ENCODE peak calls at places on chromosomes 1 and 21, in seven cellular contexts. T is spleen, D is prostate gland, I is HCT116, P is sigmoid colon, B is K562, X is transverse colon. C is an unnamed sample.

GRCh38 chr1:68213843-68214242 is 18.5 kb downstream of the WLS start:
- DNase-seq in X (peak), P (peak), I (no peak), T (no peak), D (peak), B (no peak), C (no peak)

GRCh38 chr1:71930526-71930925 is 351.8 kb downstream of the NEGR1 start:
- DNase-seq in I (no peak), X (no peak), T (no peak), P (no peak), B (no peak), D (no peak), C (no peak)

GRCh38 chr1:244340396-244340795 is 111.3 kb downstream of the ADSS2 start:
- DNase-seq in D (no peak), I (no peak), T (no peak), P (no peak), X (no peak), B (no peak), C (peak)

GRCh38 chr1:203522237-203522636 is 28.3 kb downstream of the OPTC start:
- DNase-seq in P (no peak), I (no peak), T (no peak), D (no peak), X (no peak), B (no peak), C (no peak)

GRCh38 chr21:44299085-44299457 is 782 bp upstream of the PFKL start:
- DNase-seq in I (no peak), P (no peak), T (no peak), B (no peak), D (no peak), X (no peak), C (no peak)

GRCh38 chr1:63590161-63590560 is 3.0 kb upstream of the PGM1 start:
- DNase-seq in T (no peak), I (no peak), X (no peak), P (no peak), D (no peak), B (no peak), C (no peak)

GRCh38 chr21:24955275-24955961 is 651.9 kb downstream of the MRPL39 start:
- DNase-seq in T (no peak), D (no peak), I (no peak), X (peak), P (no peak), B (no peak), C (no peak)

GRCh38 chr1:154479764-154480421 is 22.1 kb upstream of the TDRD10 start:
- DNase-seq in X (peak), P (peak), B (peak), D (peak), I (peak), T (no peak), C (no peak)

GRCh38 chr1:173122344-173122880 is 71.7 kb upstream of the TNFSF18 start:
- DNase-seq in B (no peak), I (no peak), P (no peak), D (no peak), T (no peak), X (no peak), C (no peak)

GRCh38 chr1:244099258-244099930 is 48.3 kb downstream of the ZBTB18 start:
- DNase-seq in I (no peak), P (no peak), B (no peak), D (no peak), X (no peak), T (no peak), C (no peak)

GRCh38 chr1:107787299-107787698 is 177.7 kb downstream of the VAV3 start:
- DNase-seq in D (no peak), B (no peak), T (peak), X (no peak), I (no peak), P (no peak), C (no peak)

GRCh38 chr1:20552728-20553571 is 577 bp downstream of the FAM43B start:
- DNase-seq in I (no peak), P (no peak), D (no peak), B (no peak), T (no peak), X (no peak), C (peak)

GRCh38 chr1:54649921-54650320 is 8.3 kb downstream of the MROH7 start:
- DNase-seq in B (peak), P (no peak), T (no peak), D (no peak), I (no peak), X (no peak), C (no peak)

GRCh38 chr1:209384710-209385550 is 198.6 kb upstream of the CAMK1G start:
- DNase-seq in I (no peak), D (no peak), X (no peak), T (no peak), P (no peak), B (no peak), C (no peak)

GRCh38 chr21:45150630-45151265 is 76.4 kb downstream of the ADARB1 start:
- DNase-seq in B (peak), D (no peak), X (no peak), T (no peak), P (peak), I (no peak), C (no peak)

GRCh38 chr1:58898739-58899580 is 115.1 kb upstream of the JUN start:
- DNase-seq in D (no peak), X (peak), P (no peak), T (peak), B (peak), I (no peak), C (no peak)

GRCh38 chr1:156114101-156114918 is at the start of gene LMNA:
- DNase-seq in T (peak), B (peak), P (peak), I (peak), X (peak), D (peak), C (peak)

GRCh38 chr1:226457307-226457712 is 49.4 kb upstream of the PARP1 start:
- DNase-seq in T (peak), I (no peak), X (peak), D (no peak), B (peak), P (no peak), C (no peak)

GRCh38 chr1:43978551-43979260 is at the start of gene B4GALT2:
- DNase-seq in X (peak), D (peak), P (no peak), B (peak), T (peak), I (no peak), C (no peak)

GRCh38 chr1:182600745-182601415 is 3.3 kb downstream of the RGS16 start:
- DNase-seq in T (no peak), X (no peak), D (no peak), I (no peak), P (no peak), B (no peak), C (no peak)

GRCh38 chr1:16006552-16007485 is 2.8 kb downstream of the SRARP start:
- DNase-seq in X (no peak), T (no peak), B (peak), P (no peak), D (no peak), I (peak), C (no peak)

GRCh38 chr1:65389296-65389695 is 31.2 kb upstream of the LEPR start:
- DNase-seq in I (no peak), P (no peak), B (no peak), T (no peak), X (no peak), D (no peak), C (no peak)

GRCh38 chr1:177589166-177589565 is 380.7 kb downstream of the SEC16B start:
- DNase-seq in B (no peak), D (peak), X (no peak), T (no peak), I (no peak), P (no peak), C (no peak)

GRCh38 chr1:183164963-183165362 is 21.1 kb upstream of the LAMC2 start:
- DNase-seq in D (no peak), T (no peak), P (no peak), B (no peak), X (no peak), I (no peak), C (no peak)

GRCh38 chr1:234600418-234601216 is 9.4 kb downstream of the IRF2BP2 start:
- DNase-seq in I (peak), D (no peak), P (no peak), T (no peak), B (no peak), X (peak), C (no peak)

DNA sequence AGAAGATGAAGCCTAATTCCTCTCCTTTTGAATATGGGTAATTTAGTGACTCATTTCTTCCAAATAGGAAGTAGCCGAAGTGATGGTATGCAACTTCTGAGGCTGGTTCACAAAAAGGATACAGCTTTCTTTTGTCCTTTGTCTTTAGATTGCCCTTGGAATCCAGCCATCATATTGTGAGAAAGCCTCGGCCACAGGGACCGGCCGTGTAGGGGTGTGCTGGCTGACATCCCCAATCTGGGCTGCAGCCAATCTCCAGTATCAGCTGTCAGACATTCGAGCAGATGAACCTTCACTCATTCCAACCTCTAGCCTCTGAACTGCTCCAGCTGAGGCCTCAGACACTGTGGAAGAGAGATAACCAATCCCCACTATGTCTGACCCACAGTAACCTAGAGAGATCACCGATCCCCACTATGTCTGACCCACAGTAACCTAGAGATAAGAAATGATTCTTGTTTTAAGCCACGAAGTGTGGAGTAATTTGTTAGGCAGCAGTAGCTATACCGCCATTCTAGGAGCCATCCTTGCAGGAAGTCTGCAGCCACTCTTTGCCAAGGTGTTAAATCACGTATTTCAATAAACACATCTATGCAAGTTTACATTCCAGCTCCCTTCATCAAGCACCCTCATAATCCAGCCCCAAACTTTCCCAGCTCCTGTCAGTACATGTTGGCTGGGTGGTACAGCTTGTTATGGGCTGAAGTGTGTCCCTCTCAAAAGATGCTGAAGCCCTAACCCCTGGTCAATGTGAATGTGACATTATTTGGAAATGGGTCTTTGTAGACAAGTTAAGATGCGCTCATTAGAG is 2.9 kb upstream of the DIP2A start:
- DNase-seq in X (peak), T (no peak), D (no peak), B (peak), I (peak), P (peak), C (no peak)
- TF ChIP-seq POLR2A in X (no peak), T (no peak), D (no peak), B (no peak), I (no peak), P (no peak), C (no peak)

GRCh38 chr1:27547220-27548116 is 56.5 kb downstream of the AHDC1 start:
- DNase-seq in X (no peak), B (peak), T (no peak), P (no peak), D (no peak), I (no peak), C (no peak)
- TF ChIP-seq CTCF in X (no peak), B (peak), T (no peak), P (no peak), D (no peak), I (peak), C (no peak)

DNA sequence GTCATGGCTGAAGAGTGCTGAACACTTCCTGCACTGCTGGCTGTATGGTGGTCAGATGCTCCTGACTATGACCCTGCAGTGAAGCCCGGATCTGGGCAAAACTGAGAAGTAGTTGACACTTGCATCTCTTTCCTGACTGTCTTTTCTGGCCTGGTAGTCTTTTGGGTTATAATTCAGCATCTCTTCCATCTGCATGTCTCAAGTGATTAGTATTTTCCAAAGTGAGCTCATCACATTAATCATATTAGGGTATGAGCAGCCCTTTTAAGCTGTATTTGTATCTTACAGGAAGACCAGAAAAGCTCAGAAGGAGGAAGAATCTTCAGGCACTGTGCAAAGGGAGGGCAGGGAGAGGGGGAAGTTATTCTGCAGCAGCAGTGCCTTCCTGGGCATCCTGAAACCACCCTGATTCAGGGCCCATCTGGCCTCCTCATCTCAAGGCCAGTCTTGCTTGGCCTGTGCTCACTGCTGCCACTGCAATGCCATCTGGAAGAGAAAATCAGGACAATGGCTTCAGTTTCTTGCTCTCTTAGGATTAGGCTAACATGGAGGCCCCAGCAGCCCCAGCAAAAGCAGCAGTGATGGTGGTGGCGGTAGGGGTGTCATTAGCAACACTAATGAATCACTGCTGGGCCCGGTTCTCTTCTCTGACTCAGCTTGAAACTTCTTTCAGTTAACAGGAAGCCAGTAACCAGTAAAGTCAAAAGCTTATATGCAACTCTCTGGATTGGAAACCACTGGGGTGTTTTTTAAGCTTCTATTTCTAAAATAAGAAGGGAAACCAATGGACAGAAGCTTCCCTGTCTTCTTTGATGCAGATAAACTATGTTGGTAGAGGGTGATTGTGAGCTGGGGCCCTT is 63.3 kb upstream of the WDR26 start:
- DNase-seq in X (no peak), I (no peak), P (no peak), B (no peak), T (no peak), D (peak), C (peak)
- TF ChIP-seq POLR2AphosphoS5 in X (no peak), I (no peak), P (no peak), B (no peak), T (no peak), D (no peak), C (no peak)

GRCh38 chr1:32927441-32927840 is 26.3 kb upstream of the TMEM54 start:
- DNase-seq in X (no peak), I (no peak), T (no peak), B (no peak), D (no peak), P (no peak), C (no peak)
- TF ChIP-seq POLR2A in X (no peak), I (no peak), T (no peak), B (no peak), D (no peak), P (no peak), C (no peak)

GRCh38 chr1:66848193-66848592 is 47.1 kb upstream of the INSL5 start:
- DNase-seq in P (no peak), B (no peak), X (no peak), D (no peak), I (no peak), T (no peak), C (no peak)
- TF ChIP-seq CTCF in P (no peak), B (no peak), X (no peak), D (no peak), I (no peak), T (no peak), C (no peak)

DNA sequence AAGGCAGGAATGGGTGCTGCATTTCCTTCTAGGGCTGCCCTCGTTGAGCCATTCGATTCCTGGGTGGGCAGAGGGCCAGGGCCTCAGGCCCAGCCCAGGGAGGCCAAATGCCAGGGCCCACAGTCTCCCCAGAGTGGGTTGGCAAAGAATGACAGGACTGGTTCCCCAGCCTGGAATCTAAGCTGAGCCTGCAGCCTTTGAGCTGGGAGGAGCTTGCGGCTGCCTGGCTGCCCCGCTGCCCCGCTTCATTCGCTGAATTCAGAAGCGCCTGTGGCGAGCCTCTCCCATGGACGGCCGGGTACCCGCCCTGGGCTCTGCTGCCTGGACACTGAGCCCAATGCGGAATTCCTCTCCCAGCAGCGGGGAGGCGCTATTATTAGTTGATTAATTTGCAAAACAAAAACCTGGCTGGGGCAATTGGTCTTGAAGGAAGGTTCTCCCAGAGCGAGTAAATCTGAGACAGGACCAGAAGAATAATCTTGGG is 32.3 kb upstream of the TARDBP start:
- DNase-seq in B (no peak), I (no peak), P (peak), X (peak), T (no peak), D (peak), C (peak)
- TF ChIP-seq POLR2AphosphoS5 in B (no peak), I (no peak), P (peak), X (peak), T (peak), D (peak), C (no peak)

DNA sequence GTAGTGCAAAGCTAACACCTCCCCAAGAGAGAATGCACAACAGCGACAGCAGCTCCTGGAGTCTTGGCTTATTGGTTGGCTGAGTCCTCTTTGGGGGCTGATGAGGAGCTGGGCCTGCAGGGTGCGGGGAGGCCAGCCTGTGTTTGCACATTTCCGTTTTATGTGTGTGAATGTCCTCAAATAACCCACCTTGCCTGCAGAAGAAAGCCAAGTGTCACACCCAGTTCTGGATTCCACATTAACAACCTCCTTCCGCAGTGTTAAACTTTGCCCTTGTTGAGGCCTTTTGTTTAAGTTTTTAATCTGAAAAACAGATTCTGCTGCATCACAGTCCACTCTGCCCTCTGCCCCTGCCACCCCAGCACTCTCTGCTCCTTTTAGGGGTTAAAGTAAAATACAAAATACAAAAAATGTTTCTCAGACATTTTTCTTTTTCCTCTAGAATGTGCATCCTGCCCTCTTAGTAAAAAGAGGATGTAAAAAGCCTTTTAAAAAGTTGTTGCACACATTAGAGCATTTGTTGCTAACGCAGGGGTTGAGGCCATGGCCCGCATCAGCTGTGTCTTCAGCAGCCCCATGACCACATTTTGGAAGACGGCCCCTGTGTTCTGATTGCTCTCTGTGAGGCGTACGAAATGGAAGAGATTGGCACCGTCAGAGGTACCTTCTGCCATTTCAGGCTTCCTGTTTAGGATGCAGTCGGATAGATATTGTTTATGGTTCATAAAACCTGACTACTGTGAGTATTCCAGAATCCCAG is 274.3 kb downstream of the TM2D1 start:
- DNase-seq in X (peak), D (peak), I (no peak), P (no peak), B (no peak), T (no peak), C (peak)
- TF ChIP-seq POLR2A in X (no peak), D (no peak), I (no peak), P (no peak), B (no peak), T (no peak), C (no peak)

GRCh38 chr1:115040501-115040900 is 10.9 kb downstream of the TSHB start:
- DNase-seq in B (no peak), P (no peak), X (no peak), I (no peak), D (no peak), T (no peak), C (no peak)
- TF ChIP-seq CTCF in B (no peak), P (no peak), X (no peak), I (peak), D (no peak), T (no peak), C (no peak)

DNA sequence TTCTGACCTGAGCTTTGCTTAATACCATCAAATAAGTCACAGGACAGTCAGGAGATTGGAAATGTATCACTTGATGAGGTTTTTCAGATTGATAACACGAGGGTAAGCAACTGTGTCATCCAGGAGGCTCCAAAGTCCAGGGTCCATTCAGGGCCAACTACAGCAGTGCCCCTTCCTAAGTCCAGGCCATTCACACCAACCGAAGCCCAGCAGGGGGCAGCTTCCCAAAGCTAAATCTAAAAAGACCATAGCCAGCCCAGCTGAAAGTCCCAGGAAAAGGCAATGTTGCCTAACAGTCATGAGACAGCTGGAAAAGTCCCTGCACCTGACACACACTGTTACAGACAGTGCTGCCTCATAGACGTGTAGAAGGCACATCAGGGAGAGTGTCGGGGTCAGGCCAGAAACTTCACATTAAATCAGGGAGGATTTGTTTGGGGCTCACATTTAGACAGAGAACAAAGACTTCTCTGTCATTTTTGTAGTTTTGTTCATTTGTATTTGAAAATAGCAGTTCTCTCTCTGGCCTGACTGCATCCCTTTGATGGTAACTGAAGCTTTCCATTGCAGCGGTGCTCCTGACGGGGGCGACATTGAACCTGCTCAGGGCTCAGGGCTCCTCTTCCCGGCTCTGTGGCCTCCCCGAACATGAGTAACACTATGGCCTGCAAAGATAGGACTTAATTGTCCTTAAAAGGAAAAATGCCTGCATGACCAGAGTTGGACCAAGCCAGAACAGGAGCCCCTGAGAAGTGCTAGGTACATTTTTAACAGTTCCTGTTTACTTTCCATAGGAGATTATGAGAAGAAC is 200.4 kb downstream of the NRIP1 start:
- DNase-seq in D (peak), X (peak), T (peak), P (peak), B (peak), I (no peak), C (peak)
- TF ChIP-seq POLR2AphosphoS5 in D (peak), X (no peak), T (no peak), P (no peak), B (no peak), I (no peak), C (no peak)

GRCh38 chr1:10308001-10308400 is 90.9 kb upstream of the PGD start:
- DNase-seq in B (no peak), I (no peak), D (no peak), P (no peak), T (no peak), X (no peak), C (no peak)
- TF ChIP-seq POLR2A in B (no peak), I (no peak), D (no peak), P (no peak), T (no peak), X (no peak), C (no peak)

C was measured in upper lobe of left lung.